ENCODE peak calls at places on chromosome 18, in eight cellular contexts. G is H54; B is WTC11; A is stimulated activated CD8-positive, alpha-beta memory T cell treated with anti-CD3 and anti-CD28 coated beads, Interleukin-12 subunit alpha, Interleukin-12 subunit beta, amount 100 ng/mL, for 4 hours; H is EL; Z is NCI-H2171 treated with DMSO at 0.1 percent for 48 hours; W is brain microvascular endothelial cell; I is activated T-cell treated with anti-CD3 and anti-CD28 coated beads for 1 hour. Q is an unnamed sample.
A peak's percentile ranks its signal among the peaks of the same experiment; 100 is the strongest.

GRCh38 chr18:55694291-55694690 is 106.3 kb upstream of the TCF4 start:
- DNase-seq in G (no peak), B (no peak), A (no peak), H (no peak), Z (no peak), W (no peak), I (no peak), Q (no peak)

GRCh38 chr18:24114924-24115549 is 23.8 kb upstream of the CABYR start:
- DNase-seq in G (no peak), B (no peak), A (no peak), H (no peak), Z (no peak), W (no peak), I (no peak), Q (no peak)

GRCh38 chr18:47215554-47216138 is 35.8 kb downstream of the SKOR2 start:
- DNase-seq in G (peak; percentile 6), B (peak; percentile 30), A (no peak), H (peak; percentile 47), Z (peak; percentile 60), W (peak; percentile 49), I (no peak), Q (no peak)

GRCh38 chr18:3305354-3305762 is 43.4 kb downstream of the MYL12B start:
- DNase-seq in G (peak; percentile 74), B (no peak), A (no peak), H (peak; percentile 94), Z (no peak), W (peak; percentile 98), I (no peak), Q (peak; percentile 17)

GRCh38 chr18:22110482-22110924 is 58.9 kb upstream of the GATA6 start:
- DNase-seq in G (no peak), B (peak; percentile 25), A (no peak), H (no peak), Z (no peak), W (no peak), I (no peak), Q (no peak)

GRCh38 chr18:8139127-8139591 is 470.1 kb upstream of the RAB12 start:
- DNase-seq in G (no peak), B (no peak), A (no peak), H (no peak), Z (no peak), W (no peak), I (no peak), Q (no peak)

GRCh38 chr18:70197042-70197441 is 8.4 kb downstream of the RTTN start:
- DNase-seq in G (no peak), B (no peak), A (no peak), H (peak; percentile 7), Z (no peak), W (no peak), I (no peak), Q (no peak)

GRCh38 chr18:27704721-27705361 is 472.1 kb downstream of the CDH2 start:
- DNase-seq in G (no peak), B (no peak), A (no peak), H (no peak), Z (peak; percentile 65), W (no peak), I (no peak), Q (no peak)

GRCh38 chr18:2087877-2088673 is 483.2 kb downstream of the METTL4 start:
- DNase-seq in G (no peak), B (no peak), A (no peak), H (no peak), Z (peak; percentile 77), W (no peak), I (no peak), Q (no peak)

GRCh38 chr18:13563390-13563805 is 163.0 kb downstream of the FAM210A start:
- DNase-seq in G (no peak), B (no peak), A (no peak), H (no peak), Z (peak; percentile 77), W (no peak), I (no peak), Q (no peak)

GRCh38 chr18:39168723-39169122 is 1603.1 kb upstream of the CELF4 start:
- DNase-seq in G (no peak), B (no peak), A (no peak), H (no peak), Z (no peak), W (no peak), I (no peak), Q (no peak)

GRCh38 chr18:427005-427404 is 73.5 kb downstream of the COLEC12 start:
- DNase-seq in G (no peak), B (no peak), A (no peak), H (peak; percentile 33), Z (no peak), W (peak; percentile 66), I (no peak), Q (no peak)

GRCh38 chr18:32661486-32662299 is 111.1 kb downstream of the KLHL14 start:
- DNase-seq in G (no peak), B (no peak), A (no peak), H (no peak), Z (no peak), W (peak; percentile 1), I (no peak), Q (no peak)

GRCh38 chr18:32735781-32736180 is 37.0 kb downstream of the KLHL14 start:
- DNase-seq in G (no peak), B (no peak), A (no peak), H (no peak), Z (no peak), W (peak; percentile 13), I (no peak), Q (no peak)

GRCh38 chr18:2988041-2988794 is 24.7 kb downstream of the LPIN2 start:
- DNase-seq in G (no peak), B (no peak), A (no peak), H (peak; percentile 89), Z (peak; percentile 25), W (no peak), I (no peak), Q (no peak)

GRCh38 chr18:59056706-59057492 is 82.8 kb upstream of the SEC11C start:
- DNase-seq in G (peak; percentile 40), B (peak; percentile 85), A (no peak), H (peak; percentile 72), Z (no peak), W (peak; percentile 59), I (no peak), Q (no peak)

GRCh38 chr18:9103488-9103887 is 989 bp downstream of the NDUFV2 start:
- DNase-seq in G (no peak), B (no peak), A (no peak), H (no peak), Z (peak; percentile 28), W (no peak), I (no peak), Q (no peak)

GRCh38 chr18:57077786-57078552 is 68.9 kb upstream of the BOD1L2 start:
- DNase-seq in G (no peak), B (no peak), A (no peak), H (no peak), Z (no peak), W (no peak), I (no peak), Q (no peak)

GRCh38 chr18:49813321-49814146 is at the start of gene ACAA2:
- DNase-seq in G (peak; percentile 67), B (peak; percentile 80), A (peak; percentile 76), H (peak; percentile 89), Z (peak; percentile 90), W (peak; percentile 66), I (peak; percentile 68), Q (peak; percentile 69)